ENCODE peak calls at places on chromosomes 1 and 21, in seven cellular contexts. One of them, this sample, is unnamed.
A peak's percentile ranks its signal among the peaks of the same experiment; 100 is the strongest.

GRCh38 chr1:232571523-232571922 is 58.4 kb downstream of the SIPA1L2 start:
- DNase-seq in neural progenitor cell: no peak
- DNase-seq in NT2/D1: no peak
- DNase-seq in CD8-positive, alpha-beta memory T cell: no peak
- DNase-seq in tibial artery: no peak
- DNase-seq in AG04450: no peak
- DNase-seq in H7: no peak
- DNase-seq in this sample: peak; percentile 92

GRCh38 chr21:20315044-20315443 is 683.2 kb upstream of the NCAM2 start:
- DNase-seq in neural progenitor cell: no peak
- DNase-seq in NT2/D1: no peak
- DNase-seq in CD8-positive, alpha-beta memory T cell: no peak
- DNase-seq in tibial artery: no peak
- DNase-seq in AG04450: no peak
- DNase-seq in H7: no peak
- DNase-seq in this sample: no peak

GRCh38 chr1:50796277-50796676 is 163.8 kb downstream of the FAF1 start:
- DNase-seq in neural progenitor cell: no peak
- DNase-seq in NT2/D1: no peak
- DNase-seq in CD8-positive, alpha-beta memory T cell: no peak
- DNase-seq in tibial artery: no peak
- DNase-seq in AG04450: no peak
- DNase-seq in H7: no peak
- DNase-seq in this sample: no peak

GRCh38 chr1:10634428-10635384 is 160.0 kb downstream of the PEX14 start:
- DNase-seq in neural progenitor cell: no peak
- DNase-seq in NT2/D1: no peak
- DNase-seq in CD8-positive, alpha-beta memory T cell: no peak
- DNase-seq in tibial artery: peak; percentile 87
- DNase-seq in AG04450: no peak
- DNase-seq in H7: peak; percentile 87
- DNase-seq in this sample: peak; percentile 82

GRCh38 chr1:31715097-31715872 is 11.5 kb upstream of the COL16A1 start:
- DNase-seq in neural progenitor cell: peak; percentile 93
- DNase-seq in NT2/D1: peak; percentile 88
- DNase-seq in CD8-positive, alpha-beta memory T cell: no peak
- DNase-seq in tibial artery: peak; percentile 99
- DNase-seq in AG04450: peak; percentile 55
- DNase-seq in H7: peak; percentile 98
- DNase-seq in this sample: peak; percentile 77

GRCh38 chr1:28354121-28354520 is 15.4 kb upstream of the PHACTR4 start:
- DNase-seq in neural progenitor cell: no peak
- DNase-seq in NT2/D1: no peak
- DNase-seq in CD8-positive, alpha-beta memory T cell: no peak
- DNase-seq in tibial artery: peak; percentile 7
- DNase-seq in AG04450: no peak
- DNase-seq in H7: no peak
- DNase-seq in this sample: peak; percentile 44

GRCh38 chr1:153733970-153734369 is 6.1 kb downstream of the INTS3 start:
- DNase-seq in neural progenitor cell: no peak
- DNase-seq in NT2/D1: no peak
- DNase-seq in CD8-positive, alpha-beta memory T cell: no peak
- DNase-seq in tibial artery: no peak
- DNase-seq in AG04450: no peak
- DNase-seq in H7: no peak
- DNase-seq in this sample: no peak

GRCh38 chr1:174953657-174954435 is 45.9 kb upstream of the CACYBP start:
- DNase-seq in neural progenitor cell: peak; percentile 58
- DNase-seq in NT2/D1: no peak
- DNase-seq in CD8-positive, alpha-beta memory T cell: no peak
- DNase-seq in tibial artery: no peak
- DNase-seq in AG04450: no peak
- DNase-seq in H7: no peak
- DNase-seq in this sample: no peak

GRCh38 chr1:12616709-12617373 is 1.2 kb downstream of the DHRS3 start:
- DNase-seq in neural progenitor cell: peak; percentile 59
- DNase-seq in NT2/D1: no peak
- DNase-seq in CD8-positive, alpha-beta memory T cell: peak; percentile 40
- DNase-seq in tibial artery: peak; percentile 83
- DNase-seq in AG04450: no peak
- DNase-seq in H7: peak; percentile 71
- DNase-seq in this sample: peak; percentile 22

DNA sequence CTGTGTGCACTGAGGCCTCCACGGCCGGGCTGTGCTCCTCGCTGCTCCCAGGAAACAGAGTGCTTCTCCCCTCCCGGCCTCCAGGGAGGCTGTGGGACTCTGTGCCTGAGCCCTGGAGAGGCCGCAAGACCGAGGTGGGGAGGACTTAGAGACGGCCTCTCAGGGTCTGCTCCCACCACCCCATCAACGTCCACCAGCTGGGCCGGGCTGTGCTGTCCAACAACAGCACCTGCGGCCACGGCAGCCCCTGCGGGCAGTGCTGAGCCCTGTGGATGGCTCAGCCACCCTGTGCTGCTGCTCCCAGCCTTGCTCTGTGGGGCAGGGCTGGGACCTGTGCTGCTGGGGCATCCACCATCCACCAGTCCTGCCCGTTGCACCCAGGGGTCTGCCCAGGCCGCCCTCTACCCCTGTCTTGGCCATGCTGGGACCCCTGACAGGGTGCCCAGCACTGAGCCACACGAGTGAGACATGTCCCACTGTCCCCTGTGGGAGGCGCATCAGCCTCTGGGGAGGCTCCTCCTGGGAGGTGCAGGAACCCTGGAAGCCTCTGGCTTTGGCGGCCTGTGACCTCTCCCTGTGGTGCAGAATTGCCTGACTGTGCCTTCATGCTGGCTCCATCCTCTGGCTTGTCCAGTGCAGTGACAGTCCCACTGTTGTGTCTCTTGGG is 31.2 kb upstream of the LRRC3 start:
- DNase-seq in neural progenitor cell: no peak
- DNase-seq in NT2/D1: no peak
- DNase-seq in CD8-positive, alpha-beta memory T cell: no peak
- DNase-seq in tibial artery: peak; percentile 48
- DNase-seq in AG04450: no peak
- DNase-seq in H7: peak; percentile 48
- DNase-seq in this sample: no peak
- H3K27me3 ChIP-seq in neural progenitor cell: no peaks in the 10 kb centered on the region
- H3K27me3 ChIP-seq in NT2/D1: no peaks in the 10 kb centered on the region
- H3K27me3 ChIP-seq in CD8-positive, alpha-beta memory T cell: no peaks in the 10 kb centered on the region
- H3K27me3 ChIP-seq in tibial artery: peaks cover 45% of the 10 kb centered on the region
- H3K27me3 ChIP-seq in AG04450: no peaks in the 10 kb centered on the region
- H3K27me3 ChIP-seq in H7: no peaks in the 10 kb centered on the region
- H3K27me3 ChIP-seq in this sample: no peaks in the 10 kb centered on the region

DNA sequence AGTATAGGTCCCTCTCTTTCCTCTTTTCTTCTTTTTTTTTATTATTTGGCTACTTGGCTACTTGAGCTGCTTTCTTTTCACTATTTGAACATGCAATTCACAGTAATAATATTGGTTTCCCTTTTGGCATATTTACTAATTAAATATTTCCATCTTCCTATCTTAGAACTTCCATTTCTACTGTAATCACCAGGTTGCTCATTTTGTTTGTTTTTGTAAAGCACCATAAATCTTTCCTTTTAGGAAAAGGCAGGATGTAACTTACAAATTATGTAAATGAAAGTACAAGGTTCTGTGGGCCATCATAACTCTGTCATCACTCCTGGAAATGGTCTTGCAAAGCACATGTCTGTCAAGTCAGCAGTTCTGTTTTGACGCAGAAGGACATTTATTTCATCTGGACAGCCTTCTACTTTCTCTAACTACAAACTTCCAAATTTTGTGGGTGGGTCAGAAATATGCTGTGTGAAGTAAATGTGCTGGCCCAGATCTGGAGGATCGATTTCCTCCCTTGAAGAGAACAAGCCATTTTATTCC is 71.7 kb upstream of the TNFSF18 start:
- DNase-seq in neural progenitor cell: no peak
- DNase-seq in NT2/D1: no peak
- DNase-seq in CD8-positive, alpha-beta memory T cell: no peak
- DNase-seq in tibial artery: no peak
- DNase-seq in AG04450: no peak
- DNase-seq in H7: no peak
- DNase-seq in this sample: no peak
- H3K4me3 ChIP-seq in neural progenitor cell: no peak overlapping the region
- H3K4me3 ChIP-seq in NT2/D1: no peak overlapping the region
- H3K4me3 ChIP-seq in CD8-positive, alpha-beta memory T cell: no peak overlapping the region
- H3K4me3 ChIP-seq in tibial artery: peak overlapping the region; percentile 43
- H3K4me3 ChIP-seq in AG04450: peak overlapping the region; percentile 37
- H3K4me3 ChIP-seq in H7: no peak overlapping the region
- H3K4me3 ChIP-seq in this sample: peak overlapping the region; percentile 7

GRCh38 chr21:42753804-42754203 is 100.4 kb downstream of the PDE9A start:
- DNase-seq in neural progenitor cell: no peak
- DNase-seq in NT2/D1: no peak
- DNase-seq in CD8-positive, alpha-beta memory T cell: no peak
- DNase-seq in tibial artery: no peak
- DNase-seq in AG04450: no peak
- DNase-seq in H7: no peak
- DNase-seq in this sample: no peak

GRCh38 chr21:42748620-42749176 is 95.3 kb downstream of the PDE9A start:
- DNase-seq in neural progenitor cell: no peak
- DNase-seq in NT2/D1: no peak
- DNase-seq in CD8-positive, alpha-beta memory T cell: no peak
- DNase-seq in tibial artery: no peak
- DNase-seq in AG04450: no peak
- DNase-seq in H7: no peak
- DNase-seq in this sample: no peak

GRCh38 chr21:42751866-42752265 is 98.4 kb downstream of the PDE9A start:
- DNase-seq in neural progenitor cell: no peak
- DNase-seq in NT2/D1: no peak
- DNase-seq in CD8-positive, alpha-beta memory T cell: no peak
- DNase-seq in tibial artery: no peak
- DNase-seq in AG04450: no peak
- DNase-seq in H7: no peak
- DNase-seq in this sample: no peak

GRCh38 chr21:42749226-42749625 is 95.8 kb downstream of the PDE9A start:
- DNase-seq in neural progenitor cell: no peak
- DNase-seq in NT2/D1: no peak
- DNase-seq in CD8-positive, alpha-beta memory T cell: no peak
- DNase-seq in tibial artery: no peak
- DNase-seq in AG04450: no peak
- DNase-seq in H7: peak; percentile 43
- DNase-seq in this sample: no peak

DNA sequence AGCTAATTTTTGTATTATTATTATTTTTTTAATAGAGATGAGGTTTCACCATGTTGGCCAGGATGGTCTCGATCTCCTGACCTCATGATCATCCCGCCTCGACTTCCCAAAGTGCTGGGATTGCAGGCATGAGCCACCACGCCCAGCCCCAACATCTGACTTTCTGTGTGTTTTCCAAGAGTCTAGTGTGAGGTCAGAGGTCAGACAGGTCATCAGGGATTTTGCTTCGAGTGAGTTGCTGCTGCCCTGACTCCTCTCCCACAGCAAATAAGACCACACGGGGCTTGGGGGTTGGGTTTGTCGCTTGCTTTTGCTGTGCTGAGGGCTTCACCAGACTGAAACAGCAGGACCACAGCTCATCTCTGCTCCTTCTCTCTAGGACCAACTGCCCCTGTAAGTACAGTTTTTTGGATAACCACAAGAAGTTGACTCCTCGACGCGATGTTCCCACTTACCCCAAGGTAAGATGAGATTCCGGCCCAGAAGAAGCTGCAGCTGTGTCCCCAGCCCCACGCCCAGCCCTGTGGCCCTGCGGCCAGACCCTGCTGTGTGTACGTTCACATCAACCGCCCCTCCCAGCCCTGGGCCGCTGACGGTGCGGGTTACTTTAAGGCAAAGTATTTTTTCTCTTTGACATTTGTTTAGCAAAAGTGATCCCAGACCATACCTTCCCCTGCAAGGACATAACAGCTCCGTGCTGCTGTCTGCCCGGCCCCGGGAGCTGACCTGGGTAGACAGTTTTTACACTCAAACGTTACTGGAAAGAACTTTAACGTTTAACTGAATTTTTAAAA is 97.5 kb downstream of the PDE9A start:
- DNase-seq in neural progenitor cell: no peak
- DNase-seq in NT2/D1: no peak
- DNase-seq in CD8-positive, alpha-beta memory T cell: no peak
- DNase-seq in tibial artery: no peak
- DNase-seq in AG04450: no peak
- DNase-seq in H7: peak; percentile 38
- DNase-seq in this sample: no peak
- H3K27me3 ChIP-seq in neural progenitor cell: no peaks in the 10 kb centered on the region
- H3K27me3 ChIP-seq in NT2/D1: no peaks in the 10 kb centered on the region
- H3K27me3 ChIP-seq in CD8-positive, alpha-beta memory T cell: no peaks in the 10 kb centered on the region
- H3K27me3 ChIP-seq in tibial artery: no peaks in the 10 kb centered on the region
- H3K27me3 ChIP-seq in AG04450: peaks cover 4% of the 10 kb centered on the region
- H3K27me3 ChIP-seq in H7: no peaks in the 10 kb centered on the region
- H3K27me3 ChIP-seq in this sample: no peaks in the 10 kb centered on the region

GRCh38 chr1:42529724-42530161 is 66.7 kb downstream of the CCDC30 start:
- DNase-seq in neural progenitor cell: no peak
- DNase-seq in NT2/D1: no peak
- DNase-seq in CD8-positive, alpha-beta memory T cell: peak; percentile 3
- DNase-seq in tibial artery: no peak
- DNase-seq in AG04450: no peak
- DNase-seq in H7: no peak
- DNase-seq in this sample: no peak
- H3K4me3 ChIP-seq in neural progenitor cell: no peak overlapping the region
- H3K4me3 ChIP-seq in NT2/D1: no peak overlapping the region
- H3K4me3 ChIP-seq in CD8-positive, alpha-beta memory T cell: peak overlapping the region; percentile 57
- H3K4me3 ChIP-seq in tibial artery: no peak overlapping the region
- H3K4me3 ChIP-seq in AG04450: no peak overlapping the region
- H3K4me3 ChIP-seq in H7: no peak overlapping the region
- H3K4me3 ChIP-seq in this sample: no peak overlapping the region

GRCh38 chr1:230614121-230614520 is 28.2 kb upstream of the COG2 start:
- DNase-seq in neural progenitor cell: no peak
- DNase-seq in NT2/D1: no peak
- DNase-seq in CD8-positive, alpha-beta memory T cell: no peak
- DNase-seq in tibial artery: no peak
- DNase-seq in AG04450: no peak
- DNase-seq in H7: no peak
- DNase-seq in this sample: no peak

GRCh38 chr1:230621290-230622022 is 20.8 kb upstream of the COG2 start:
- DNase-seq in neural progenitor cell: no peak
- DNase-seq in NT2/D1: no peak
- DNase-seq in CD8-positive, alpha-beta memory T cell: no peak
- DNase-seq in tibial artery: no peak
- DNase-seq in AG04450: no peak
- DNase-seq in H7: no peak
- DNase-seq in this sample: no peak

GRCh38 chr1:230620666-230621065 is 21.6 kb upstream of the COG2 start:
- DNase-seq in neural progenitor cell: no peak
- DNase-seq in NT2/D1: no peak
- DNase-seq in CD8-positive, alpha-beta memory T cell: no peak
- DNase-seq in tibial artery: no peak
- DNase-seq in AG04450: no peak
- DNase-seq in H7: no peak
- DNase-seq in this sample: no peak

GRCh38 chr1:230622151-230622550 is 20.1 kb upstream of the COG2 start:
- DNase-seq in neural progenitor cell: no peak
- DNase-seq in NT2/D1: no peak
- DNase-seq in CD8-positive, alpha-beta memory T cell: no peak
- DNase-seq in tibial artery: no peak
- DNase-seq in AG04450: no peak
- DNase-seq in H7: no peak
- DNase-seq in this sample: no peak

GRCh38 chr1:230618537-230618936 is 23.7 kb upstream of the COG2 start:
- DNase-seq in neural progenitor cell: no peak
- DNase-seq in NT2/D1: no peak
- DNase-seq in CD8-positive, alpha-beta memory T cell: no peak
- DNase-seq in tibial artery: no peak
- DNase-seq in AG04450: no peak
- DNase-seq in H7: no peak
- DNase-seq in this sample: no peak
- H3K27me3 ChIP-seq in neural progenitor cell: no peaks in the 10 kb centered on the region
- H3K27me3 ChIP-seq in NT2/D1: no peaks in the 10 kb centered on the region
- H3K27me3 ChIP-seq in CD8-positive, alpha-beta memory T cell: no peaks in the 10 kb centered on the region
- H3K27me3 ChIP-seq in tibial artery: no peaks in the 10 kb centered on the region
- H3K27me3 ChIP-seq in AG04450: no peaks in the 10 kb centered on the region
- H3K27me3 ChIP-seq in H7: no peaks in the 10 kb centered on the region
- H3K27me3 ChIP-seq in this sample: no peaks in the 10 kb centered on the region

GRCh38 chr1:216531308-216532239 is 108.3 kb upstream of the USH2A start:
- DNase-seq in neural progenitor cell: no peak
- DNase-seq in NT2/D1: no peak
- DNase-seq in CD8-positive, alpha-beta memory T cell: no peak
- DNase-seq in tibial artery: no peak
- DNase-seq in AG04450: no peak
- DNase-seq in H7: no peak
- DNase-seq in this sample: no peak
- H3K4me3 ChIP-seq in neural progenitor cell: no peak overlapping the region
- H3K4me3 ChIP-seq in NT2/D1: no peak overlapping the region
- H3K4me3 ChIP-seq in CD8-positive, alpha-beta memory T cell: no peak overlapping the region
- H3K4me3 ChIP-seq in tibial artery: peak overlapping the region; percentile 28
- H3K4me3 ChIP-seq in AG04450: peak overlapping the region; percentile 47
- H3K4me3 ChIP-seq in H7: no peak overlapping the region
- H3K4me3 ChIP-seq in this sample: peak overlapping the region; percentile 38

This sample was measured in A673.